ENCODE peak calls at places on chromosomes 7 and 10, in ten cellular contexts. G is mesenchymal stem cell; C is CD4-positive, CD25-positive, alpha-beta regulatory T cell; Y is ovary; T is tibial artery; A is naive thymus-derived CD4-positive, alpha-beta T cell; E is ascending aorta; N is Peyer's patch; K is neural progenitor cell; U is thoracic aorta. W is an unnamed sample.
A peak's percentile ranks its signal among the peaks of the same experiment; 100 is the strongest.

GRCh38 chr7:123570390-123571182 is 13.0 kb upstream of the NDUFA5 start:
- DNase-seq in G (no peak), C (no peak), Y (no peak), T (no peak), A (no peak), E (no peak), N (no peak), K (no peak), U (no peak), W (no peak)

GRCh38 chr10:13049774-13050420 is 48.4 kb upstream of the CCDC3 start:
- DNase-seq in G (no peak), C (no peak), Y (no peak), T (no peak), A (no peak), E (no peak), N (no peak), K (peak; percentile 54), U (no peak), W (no peak)

GRCh38 chr7:115475774-115476407 is 554.0 kb downstream of the MDFIC start:
- DNase-seq in G (peak; percentile 24), C (no peak), Y (no peak), T (no peak), A (no peak), E (no peak), N (no peak), K (peak; percentile 70), U (no peak), W (peak; percentile 3)

GRCh38 chr7:122867471-122867980 is 18.7 kb downstream of the CADPS2 start:
- DNase-seq in G (no peak), C (no peak), Y (no peak), T (no peak), A (no peak), E (no peak), N (no peak), K (no peak), U (no peak), W (no peak)

GRCh38 chr10:12382157-12382548 is 32.8 kb downstream of the CAMK1D start:
- DNase-seq in G (no peak), C (no peak), Y (no peak), T (no peak), A (no peak), E (peak; percentile 3), N (no peak), K (no peak), U (no peak), W (no peak)

GRCh38 chr10:78473016-78473415 is 439.4 kb downstream of the RPS24 start:
- DNase-seq in G (no peak), C (no peak), Y (no peak), T (no peak), A (no peak), E (no peak), N (no peak), K (peak; percentile 62), U (no peak), W (peak; percentile 81)

GRCh38 chr7:73762659-73762999 is 7.4 kb downstream of the CLDN3 start:
- DNase-seq in G (no peak), C (no peak), Y (no peak), T (no peak), A (no peak), E (no peak), N (no peak), K (no peak), U (no peak), W (no peak)

GRCh38 chr7:110317699-110318265 is 773.1 kb upstream of the LRRN3 start:
- DNase-seq in G (peak; percentile 72), C (no peak), Y (no peak), T (no peak), A (no peak), E (no peak), N (no peak), K (peak; percentile 19), U (no peak), W (no peak)

GRCh38 chr7:2255145-2256139 is 13.4 kb downstream of the NUDT1 start:
- DNase-seq in G (no peak), C (no peak), Y (no peak), T (no peak), A (no peak), E (no peak), N (no peak), K (no peak), U (no peak), W (peak; percentile 67)

GRCh38 chr7:2257651-2258050 is 15.6 kb downstream of the NUDT1 start:
- DNase-seq in G (no peak), C (no peak), Y (no peak), T (no peak), A (no peak), E (no peak), N (no peak), K (no peak), U (no peak), W (peak; percentile 62)

GRCh38 chr7:2257046-2257551 is 15.1 kb downstream of the NUDT1 start:
- DNase-seq in G (no peak), C (no peak), Y (no peak), T (no peak), A (no peak), E (no peak), N (no peak), K (no peak), U (no peak), W (peak; percentile 63)

GRCh38 chr7:2254429-2255144 is 12.6 kb downstream of the NUDT1 start:
- DNase-seq in G (no peak), C (no peak), Y (no peak), T (no peak), A (no peak), E (no peak), N (no peak), K (no peak), U (no peak), W (peak; percentile 58)

GRCh38 chr7:2256306-2257045 is 14.4 kb downstream of the NUDT1 start:
- DNase-seq in G (no peak), C (no peak), Y (no peak), T (no peak), A (no peak), E (no peak), N (no peak), K (no peak), U (no peak), W (peak; percentile 60)
- H3K36me3 ChIP-seq in G (peaks cover 80% of the 10 kb centered on the region), C (no peaks in the 10 kb centered on the region), Y (no peaks in the 10 kb centered on the region), T (no peaks in the 10 kb centered on the region), A (no peaks in the 10 kb centered on the region), E (peaks cover 23% of the 10 kb centered on the region), N (no peaks in the 10 kb centered on the region), K (no peaks in the 10 kb centered on the region), U (no peaks in the 10 kb centered on the region), W (peaks cover 2% of the 10 kb centered on the region)

GRCh38 chr10:133401500-133401899 is 7.5 kb downstream of the MTG1 start:
- DNase-seq in G (no peak), C (no peak), Y (no peak), T (no peak), A (no peak), E (peak; percentile 42), N (no peak), K (no peak), U (no peak), W (no peak)

GRCh38 chr10:133403359-133403758 is 9.4 kb downstream of the MTG1 start:
- DNase-seq in G (no peak), C (no peak), Y (no peak), T (no peak), A (no peak), E (no peak), N (no peak), K (no peak), U (no peak), W (peak; percentile 17)

GRCh38 chr10:133400624-133401424 is 6.9 kb downstream of the MTG1 start:
- DNase-seq in G (peak; percentile 25), C (no peak), Y (no peak), T (peak; percentile 12), A (no peak), E (no peak), N (no peak), K (no peak), U (no peak), W (peak; percentile 9)

GRCh38 chr10:133399123-133399601 is 5.2 kb downstream of the MTG1 start:
- DNase-seq in G (no peak), C (no peak), Y (no peak), T (peak; percentile 56), A (no peak), E (no peak), N (no peak), K (no peak), U (no peak), W (peak; percentile 26)

DNA sequence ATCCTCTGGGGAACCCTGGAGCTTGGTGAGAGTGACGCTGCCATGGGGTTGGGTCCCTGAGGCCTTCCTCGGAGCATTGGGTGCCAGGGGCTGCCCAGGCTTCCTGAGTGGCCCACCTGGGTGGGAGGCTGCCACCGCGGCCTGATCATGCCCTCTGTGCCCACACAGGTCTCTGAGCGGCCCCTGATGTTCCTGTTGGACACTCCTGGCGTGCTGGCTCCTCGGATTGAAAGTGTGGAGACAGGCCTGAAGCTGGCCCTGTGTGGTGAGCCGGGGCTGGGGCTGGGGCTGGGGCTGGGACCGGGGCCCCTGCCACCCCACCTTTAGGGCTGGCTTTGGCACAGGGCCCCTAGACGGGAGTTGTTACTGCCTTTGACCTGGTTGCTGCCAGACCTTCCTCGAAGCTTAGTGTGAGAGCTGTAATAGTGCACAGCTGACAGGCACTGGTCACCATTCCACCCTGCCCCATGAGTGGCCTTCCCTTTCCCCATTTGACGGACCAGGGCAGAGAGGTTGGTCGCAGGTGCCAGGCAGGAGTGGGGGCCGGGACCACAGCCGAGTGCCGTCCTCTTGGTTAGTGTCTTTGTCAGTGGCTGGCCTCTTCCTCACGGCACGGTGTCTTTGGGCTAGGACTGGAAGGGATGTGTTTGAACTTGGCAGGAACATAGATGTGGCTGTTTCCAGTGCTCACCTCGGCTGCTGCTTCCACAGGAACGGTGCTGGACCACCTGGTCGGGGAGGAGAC is 8.2 kb downstream of the MTG1 start:
- DNase-seq in G (no peak), C (no peak), Y (no peak), T (peak; percentile 43), A (no peak), E (no peak), N (no peak), K (no peak), U (no peak), W (peak; percentile 24)
- H3K36me3 ChIP-seq in G (peaks cover 54% of the 10 kb centered on the region), C (peaks cover 45% of the 10 kb centered on the region), Y (no peaks in the 10 kb centered on the region), T (peaks cover 42% of the 10 kb centered on the region), A (no peaks in the 10 kb centered on the region), E (peaks cover 75% of the 10 kb centered on the region), N (no peaks in the 10 kb centered on the region), K (peaks cover 3% of the 10 kb centered on the region), U (peaks cover 35% of the 10 kb centered on the region), W (peaks cover 26% of the 10 kb centered on the region)

GRCh38 chr10:44986670-44987069 is 8.1 kb upstream of the DEPP1 start:
- DNase-seq in G (no peak), C (no peak), Y (peak; percentile 15), T (no peak), A (no peak), E (peak; percentile 15), N (no peak), K (no peak), U (no peak), W (no peak)
- H3K36me3 ChIP-seq in G (peaks cover 53% of the 10 kb centered on the region), C (no peaks in the 10 kb centered on the region), Y (no peaks in the 10 kb centered on the region), T (no peaks in the 10 kb centered on the region), A (no peaks in the 10 kb centered on the region), E (no peaks in the 10 kb centered on the region), N (no peaks in the 10 kb centered on the region), K (no peaks in the 10 kb centered on the region), U (no peaks in the 10 kb centered on the region), W (no peaks in the 10 kb centered on the region)

GRCh38 chr10:80515941-80516340 is 21.8 kb upstream of the SH2D4B start:
- DNase-seq in G (no peak), C (no peak), Y (no peak), T (peak; percentile 53), A (no peak), E (no peak), N (no peak), K (no peak), U (no peak), W (no peak)

GRCh38 chr10:80515511-80515910 is 22.2 kb upstream of the SH2D4B start:
- DNase-seq in G (no peak), C (no peak), Y (no peak), T (peak; percentile 35), A (no peak), E (no peak), N (no peak), K (no peak), U (no peak), W (no peak)

GRCh38 chr10:80518143-80518806 is 19.4 kb upstream of the SH2D4B start:
- DNase-seq in G (no peak), C (no peak), Y (no peak), T (no peak), A (no peak), E (no peak), N (no peak), K (no peak), U (no peak), W (no peak)

GRCh38 chr10:80517416-80518142 is 20.1 kb upstream of the SH2D4B start:
- DNase-seq in G (no peak), C (no peak), Y (no peak), T (no peak), A (no peak), E (no peak), N (no peak), K (no peak), U (no peak), W (no peak)

DNA sequence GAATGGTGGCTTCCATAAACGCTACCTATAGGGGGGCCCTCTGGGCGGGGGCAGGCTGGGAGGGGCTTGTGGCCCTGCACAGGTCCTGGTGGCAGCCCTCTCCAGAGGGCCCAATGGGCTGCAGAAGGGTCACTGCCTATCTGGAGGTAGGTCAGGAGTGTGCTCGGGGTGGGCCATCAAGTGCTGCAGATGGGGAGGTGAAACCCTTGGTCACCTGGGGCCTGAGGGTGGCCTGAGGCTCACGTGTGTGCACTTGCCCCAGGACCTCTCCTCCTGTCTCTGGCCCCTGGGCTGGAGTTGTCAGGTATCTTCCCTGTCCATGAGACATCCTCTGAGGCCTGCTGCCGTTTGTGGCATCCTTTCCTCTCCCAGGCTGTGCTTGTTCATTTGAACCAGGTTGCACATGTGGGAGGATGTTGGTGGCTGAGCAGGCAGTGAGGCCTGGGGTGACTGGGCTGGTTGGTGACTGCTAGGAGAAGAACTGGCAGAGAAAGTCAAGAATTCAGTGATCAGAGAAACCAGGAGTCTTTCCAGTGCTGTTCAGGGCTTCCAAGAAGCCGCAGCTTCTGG is 21.1 kb upstream of the SH2D4B start:
- DNase-seq in G (no peak), C (no peak), Y (no peak), T (peak; percentile 42), A (no peak), E (no peak), N (no peak), K (no peak), U (no peak), W (no peak)
- H3K36me3 ChIP-seq in G (peaks cover 85% of the 10 kb centered on the region), C (peaks cover 98% of the 10 kb centered on the region), Y (no peaks in the 10 kb centered on the region), T (peaks cover 39% of the 10 kb centered on the region), A (peaks cover 35% of the 10 kb centered on the region), E (peaks cover 92% of the 10 kb centered on the region), N (no peaks in the 10 kb centered on the region), K (no peaks in the 10 kb centered on the region), U (peaks cover 50% of the 10 kb centered on the region), W (peaks cover 15% of the 10 kb centered on the region)